ENCODE peak calls at places on chromosomes 1 and 21, in six cellular contexts. V is choroid plexus epithelial cell, Q is BE2C, C is ovary, M is BJ, L is astrocyte of the spinal cord. D is an unnamed sample.

GRCh38 chr1:240122639-240123604 is 31.2 kb downstream of the FMN2 start:
- DNase-seq in V (peak; percentile 5), Q (no peak), C (no peak), M (no peak), L (peak; percentile 83), D (no peak)

GRCh38 chr1:238252033-238252802 is 361.5 kb upstream of the ZP4 start:
- DNase-seq in V (peak; percentile 66), Q (peak; percentile 70), C (peak; percentile 26), M (no peak), L (peak; percentile 64), D (no peak)

GRCh38 chr1:30726254-30726653 is 2.9 kb upstream of the MATN1 start:
- DNase-seq in V (no peak), Q (no peak), C (no peak), M (no peak), L (no peak), D (no peak)

GRCh38 chr1:31470794-31471315 is 57.8 kb downstream of the SERINC2 start:
- DNase-seq in V (no peak), Q (no peak), C (no peak), M (no peak), L (no peak), D (no peak)

GRCh38 chr1:117631361-117631760 is 25.5 kb downstream of the TENT5C start:
- DNase-seq in V (no peak), Q (no peak), C (no peak), M (no peak), L (no peak), D (no peak)

GRCh38 chr1:27589841-27590426 is 14.0 kb downstream of the AHDC1 start:
- DNase-seq in V (peak; percentile 55), Q (peak; percentile 84), C (peak; percentile 75), M (no peak), L (peak; percentile 53), D (no peak)

GRCh38 chr1:201142854-201143725 is 11.2 kb downstream of the TMEM9 start:
- DNase-seq in V (no peak), Q (no peak), C (peak; percentile 2), M (no peak), L (no peak), D (no peak)

GRCh38 chr1:220741349-220741748 is 6.8 kb upstream of the MTARC2 start:
- DNase-seq in V (no peak), Q (no peak), C (no peak), M (no peak), L (no peak), D (no peak)

GRCh38 chr1:232486454-232487202 is 143.3 kb downstream of the SIPA1L2 start:
- DNase-seq in V (peak; percentile 50), Q (no peak), C (no peak), M (no peak), L (no peak), D (no peak)

GRCh38 chr1:204578867-204579664 is 62.9 kb downstream of the MDM4 start:
- DNase-seq in V (peak; percentile 51), Q (peak; percentile 62), C (peak; percentile 38), M (no peak), L (no peak), D (no peak)

GRCh38 chr1:222813866-222814535 is 838 bp upstream of the DISP1 start:
- DNase-seq in V (peak; percentile 29), Q (no peak), C (no peak), M (no peak), L (peak; percentile 35), D (no peak)

DNA sequence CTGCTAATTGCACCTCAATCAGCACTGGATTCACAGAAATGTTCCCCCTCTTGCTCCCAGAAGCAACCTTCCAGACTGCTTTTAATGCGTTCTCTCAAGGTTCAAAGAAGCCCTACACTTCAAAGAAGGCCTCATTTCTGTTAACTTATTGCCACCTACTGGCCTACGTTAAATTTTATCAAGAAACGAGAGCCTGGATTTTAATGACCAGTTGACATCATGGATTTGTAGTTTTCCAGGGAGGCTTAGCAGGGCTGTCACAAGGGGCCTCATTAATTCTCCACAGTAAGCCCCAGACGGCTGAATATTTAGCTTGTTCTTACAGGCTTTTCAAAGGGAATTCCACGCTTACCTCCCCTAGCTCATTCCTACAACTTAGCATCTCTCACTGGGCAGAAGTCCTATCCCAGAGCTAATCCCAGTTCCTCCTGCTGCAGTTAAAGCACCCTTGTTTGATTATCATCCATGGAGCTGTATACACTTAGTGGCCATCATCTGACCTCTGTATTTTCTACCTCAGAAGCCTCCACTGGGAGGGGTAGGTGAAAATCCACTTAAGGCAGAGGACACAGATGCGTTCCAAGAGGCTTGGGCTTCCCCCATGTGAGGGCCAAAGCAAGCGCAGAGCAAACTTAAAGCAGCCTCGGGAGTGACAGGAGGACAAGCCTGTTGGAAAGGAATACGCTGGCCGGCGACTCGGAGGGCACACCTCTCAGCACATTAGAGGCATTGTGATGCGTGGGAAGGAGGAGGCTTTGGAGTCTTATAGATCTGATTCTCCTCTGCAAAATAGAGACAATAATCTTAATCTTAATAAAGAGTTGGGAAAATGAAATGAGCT is 32.2 kb upstream of the CYP4X1 start:
- DNase-seq in V (peak; percentile 41), Q (no peak), C (no peak), M (no peak), L (peak; percentile 5), D (no peak)
- TF ChIP-seq CTCF in V (peak; percentile 35), Q (peak; percentile 9), C (no peak), M (no peak), L (no peak), D (no peak)

GRCh38 chr1:234400773-234401172 is 27.5 kb downstream of the COA6 start:
- DNase-seq in V (peak; percentile 43), Q (no peak), C (no peak), M (no peak), L (peak; percentile 5), D (no peak)
- H3K4me3 ChIP-seq in V (no peak overlapping the region), Q (no peak overlapping the region), C (no peak overlapping the region), M (no peak overlapping the region), L (no peak overlapping the region), D (no peak overlapping the region)

GRCh38 chr1:167564592-167564991 is 11.0 kb upstream of the CREG1 start:
- DNase-seq in V (no peak), Q (no peak), C (no peak), M (no peak), L (no peak), D (no peak)
- TF ChIP-seq CTCF in V (no peak), Q (no peak), C (no peak), M (no peak), L (no peak), D (no peak)

GRCh38 chr1:59366352-59366751 is 69.5 kb downstream of the FGGY start:
- DNase-seq in V (peak; percentile 43), Q (no peak), C (no peak), M (no peak), L (no peak), D (no peak)

GRCh38 chr1:59364012-59364411 is 67.1 kb downstream of the FGGY start:
- DNase-seq in V (no peak), Q (no peak), C (no peak), M (no peak), L (no peak), D (no peak)

GRCh38 chr1:59367269-59368006 is 70.5 kb downstream of the FGGY start:
- DNase-seq in V (peak; percentile 97), Q (no peak), C (peak; percentile 75), M (peak; percentile 88), L (peak; percentile 95), D (peak; percentile 92)

GRCh38 chr1:59368007-59368670 is 71.2 kb downstream of the FGGY start:
- DNase-seq in V (peak; percentile 56), Q (no peak), C (no peak), M (no peak), L (no peak), D (no peak)
- H3K4me3 ChIP-seq in V (no peak overlapping the region), Q (no peak overlapping the region), C (no peak overlapping the region), M (no peak overlapping the region), L (no peak overlapping the region), D (no peak overlapping the region)

GRCh38 chr1:111467805-111468716 is 5.7 kb upstream of the C1orf162 start:
- DNase-seq in V (no peak), Q (no peak), C (no peak), M (no peak), L (no peak), D (no peak)
- TF ChIP-seq CTCF in V (peak; percentile 5), Q (peak; percentile 31), C (no peak), M (no peak), L (no peak), D (no peak)

GRCh38 chr1:1357871-1358432 is 403 bp downstream of the MXRA8 start:
- DNase-seq in V (peak; percentile 29), Q (peak; percentile 11), C (no peak), M (no peak), L (no peak), D (no peak)
- H3K4me3 ChIP-seq in V (peak overlapping the region; percentile 62), Q (no peak overlapping the region), C (peak overlapping the region; percentile 52), M (peak overlapping the region; percentile 95), L (peak overlapping the region; percentile 77), D (peak overlapping the region; percentile 95)

GRCh38 chr21:19510653-19511052 is 1107.1 kb upstream of the TMPRSS15 start:
- DNase-seq in V (peak; percentile 12), Q (no peak), C (no peak), M (no peak), L (no peak), D (no peak)
- TF ChIP-seq CTCF in V (peak; percentile 21), Q (no peak), C (no peak), M (no peak), L (no peak), D (no peak)

GRCh38 chr1:156123356-156124196 is 9.1 kb downstream of the LMNA start:
- DNase-seq in V (peak; percentile 98), Q (peak; percentile 96), C (peak; percentile 96), M (peak; percentile 93), L (peak; percentile 99), D (peak; percentile 94)
- H3K4me3 ChIP-seq in V (peak overlapping the region; percentile 36), Q (peak overlapping the region; percentile 8), C (peak overlapping the region; percentile 38), M (peak overlapping the region; percentile 40), L (peak overlapping the region; percentile 21), D (peak overlapping the region; percentile 45)

GRCh38 chr1:48675251-48675650 is 101.4 kb downstream of the BEND5 start:
- DNase-seq in V (no peak), Q (no peak), C (no peak), M (no peak), L (peak; percentile 9), D (no peak)

GRCh38 chr1:48677306-48678287 is 99.1 kb downstream of the BEND5 start:
- DNase-seq in V (peak; percentile 71), Q (peak; percentile 73), C (peak; percentile 45), M (no peak), L (peak; percentile 67), D (peak; percentile 14)

GRCh38 chr1:48674641-48675040 is 102.0 kb downstream of the BEND5 start:
- DNase-seq in V (peak; percentile 58), Q (no peak), C (no peak), M (peak; percentile 5), L (peak; percentile 72), D (no peak)

GRCh38 chr1:48676822-48677221 is 99.9 kb downstream of the BEND5 start:
- DNase-seq in V (no peak), Q (no peak), C (no peak), M (no peak), L (no peak), D (no peak)

GRCh38 chr1:48676376-48676775 is 100.3 kb downstream of the BEND5 start:
- DNase-seq in V (no peak), Q (no peak), C (no peak), M (no peak), L (no peak), D (no peak)
- TF ChIP-seq CTCF in V (no peak), Q (no peak), C (no peak), M (no peak), L (no peak), D (no peak)

D was measured in AG09309.